ENCODE peak calls at places on chromosomes 1 and 21, in seven cellular contexts. One of them, this sample, is unnamed.

GRCh38 chr1:63322944-63323865 is 838 bp downstream of the FOXD3 start:
- DNase-seq in GOT3: no peak
- DNase-seq in activated CD4-positive, CD25-positive, alpha-beta regulatory T cell: no peak
- DNase-seq in activated T-cell treated with anti-CD3 and anti-CD28 coated beads for 24 hours: no peak
- DNase-seq in activated CD4-positive, alpha-beta T cell treated with anti-CD3 and anti-CD28 coated beads, Interleukin-2, amount 50 U/mL, for 4 hours: no peak
- DNase-seq in PC-3: no peak
- DNase-seq in NCI-H2171 treated with DMSO at 0.1 percent for 48 hours: peak
- DNase-seq in this sample: no peak

GRCh38 chr21:45074048-45074817 is at the start of gene ADARB1:
- DNase-seq in NCI-H2171 treated with DMSO at 0.1 percent for 48 hours: peak
- DNase-seq in activated CD4-positive, alpha-beta T cell treated with anti-CD3 and anti-CD28 coated beads, Interleukin-2, amount 50 U/mL, for 4 hours: peak
- DNase-seq in PC-3: peak
- DNase-seq in activated CD4-positive, CD25-positive, alpha-beta regulatory T cell: peak
- DNase-seq in activated T-cell treated with anti-CD3 and anti-CD28 coated beads for 24 hours: peak
- DNase-seq in GOT3: no peak
- DNase-seq in this sample: peak

GRCh38 chr1:1197551-1198422 is 8.6 kb downstream of the TNFRSF18 start:
- DNase-seq in GOT3: no peak
- DNase-seq in NCI-H2171 treated with DMSO at 0.1 percent for 48 hours: no peak
- DNase-seq in activated CD4-positive, CD25-positive, alpha-beta regulatory T cell: no peak
- DNase-seq in activated T-cell treated with anti-CD3 and anti-CD28 coated beads for 24 hours: no peak
- DNase-seq in PC-3: no peak
- DNase-seq in activated CD4-positive, alpha-beta T cell treated with anti-CD3 and anti-CD28 coated beads, Interleukin-2, amount 50 U/mL, for 4 hours: no peak
- DNase-seq in this sample: peak

GRCh38 chr21:46639489-46640386 is 4.3 kb downstream of the PRMT2 start:
- DNase-seq in GOT3: no peak
- DNase-seq in activated T-cell treated with anti-CD3 and anti-CD28 coated beads for 24 hours: no peak
- DNase-seq in NCI-H2171 treated with DMSO at 0.1 percent for 48 hours: peak
- DNase-seq in PC-3: peak
- DNase-seq in activated CD4-positive, alpha-beta T cell treated with anti-CD3 and anti-CD28 coated beads, Interleukin-2, amount 50 U/mL, for 4 hours: no peak
- DNase-seq in activated CD4-positive, CD25-positive, alpha-beta regulatory T cell: no peak
- DNase-seq in this sample: no peak

GRCh38 chr1:12049625-12050024 is 13.5 kb upstream of the TNFRSF8 start:
- DNase-seq in activated CD4-positive, CD25-positive, alpha-beta regulatory T cell: no peak
- DNase-seq in PC-3: no peak
- DNase-seq in activated T-cell treated with anti-CD3 and anti-CD28 coated beads for 24 hours: no peak
- DNase-seq in GOT3: no peak
- DNase-seq in NCI-H2171 treated with DMSO at 0.1 percent for 48 hours: no peak
- DNase-seq in activated CD4-positive, alpha-beta T cell treated with anti-CD3 and anti-CD28 coated beads, Interleukin-2, amount 50 U/mL, for 4 hours: no peak
- DNase-seq in this sample: no peak

GRCh38 chr1:145778146-145778540 is 45.8 kb downstream of the RNF115 start:
- DNase-seq in GOT3: no peak
- DNase-seq in NCI-H2171 treated with DMSO at 0.1 percent for 48 hours: no peak
- DNase-seq in activated CD4-positive, alpha-beta T cell treated with anti-CD3 and anti-CD28 coated beads, Interleukin-2, amount 50 U/mL, for 4 hours: no peak
- DNase-seq in PC-3: no peak
- DNase-seq in activated T-cell treated with anti-CD3 and anti-CD28 coated beads for 24 hours: no peak
- DNase-seq in activated CD4-positive, CD25-positive, alpha-beta regulatory T cell: no peak
- DNase-seq in this sample: no peak

GRCh38 chr1:164754088-164754600 is 195.2 kb downstream of the PBX1 start:
- DNase-seq in activated CD4-positive, alpha-beta T cell treated with anti-CD3 and anti-CD28 coated beads, Interleukin-2, amount 50 U/mL, for 4 hours: no peak
- DNase-seq in PC-3: no peak
- DNase-seq in NCI-H2171 treated with DMSO at 0.1 percent for 48 hours: no peak
- DNase-seq in activated T-cell treated with anti-CD3 and anti-CD28 coated beads for 24 hours: no peak
- DNase-seq in activated CD4-positive, CD25-positive, alpha-beta regulatory T cell: no peak
- DNase-seq in GOT3: no peak
- DNase-seq in this sample: peak

GRCh38 chr1:162327144-162327790 is 49.4 kb downstream of the SPATA46 start:
- DNase-seq in activated CD4-positive, CD25-positive, alpha-beta regulatory T cell: no peak
- DNase-seq in activated CD4-positive, alpha-beta T cell treated with anti-CD3 and anti-CD28 coated beads, Interleukin-2, amount 50 U/mL, for 4 hours: no peak
- DNase-seq in activated T-cell treated with anti-CD3 and anti-CD28 coated beads for 24 hours: no peak
- DNase-seq in GOT3: no peak
- DNase-seq in PC-3: no peak
- DNase-seq in NCI-H2171 treated with DMSO at 0.1 percent for 48 hours: no peak
- DNase-seq in this sample: no peak

GRCh38 chr1:9413143-9413876 is 120.6 kb downstream of the SPSB1 start:
- DNase-seq in activated CD4-positive, CD25-positive, alpha-beta regulatory T cell: peak
- DNase-seq in NCI-H2171 treated with DMSO at 0.1 percent for 48 hours: peak
- DNase-seq in activated CD4-positive, alpha-beta T cell treated with anti-CD3 and anti-CD28 coated beads, Interleukin-2, amount 50 U/mL, for 4 hours: peak
- DNase-seq in activated T-cell treated with anti-CD3 and anti-CD28 coated beads for 24 hours: peak
- DNase-seq in GOT3: peak
- DNase-seq in PC-3: peak
- DNase-seq in this sample: peak

GRCh38 chr1:43522776-43523480 is 7.8 kb upstream of the PTPRF start:
- DNase-seq in activated CD4-positive, CD25-positive, alpha-beta regulatory T cell: no peak
- DNase-seq in activated T-cell treated with anti-CD3 and anti-CD28 coated beads for 24 hours: no peak
- DNase-seq in NCI-H2171 treated with DMSO at 0.1 percent for 48 hours: no peak
- DNase-seq in activated CD4-positive, alpha-beta T cell treated with anti-CD3 and anti-CD28 coated beads, Interleukin-2, amount 50 U/mL, for 4 hours: no peak
- DNase-seq in PC-3: peak
- DNase-seq in GOT3: peak
- DNase-seq in this sample: no peak

GRCh38 chr1:227998374-227999055 is 8.3 kb upstream of the WNT3A start:
- DNase-seq in activated T-cell treated with anti-CD3 and anti-CD28 coated beads for 24 hours: no peak
- DNase-seq in activated CD4-positive, CD25-positive, alpha-beta regulatory T cell: no peak
- DNase-seq in NCI-H2171 treated with DMSO at 0.1 percent for 48 hours: no peak
- DNase-seq in PC-3: no peak
- DNase-seq in activated CD4-positive, alpha-beta T cell treated with anti-CD3 and anti-CD28 coated beads, Interleukin-2, amount 50 U/mL, for 4 hours: no peak
- DNase-seq in GOT3: no peak
- DNase-seq in this sample: no peak